ENCODE peak calls at places on chromosomes 13 and 19, in four cellular contexts. R is thoracic aorta, S is endothelial cell, I is AG04450. Q is an unnamed sample.

GRCh38 chr13:79194272-79194671 is 211.8 kb downstream of the RBM26 start:
- DNase-seq in R (no peak), S (no peak), I (no peak), Q (no peak)

GRCh38 chr19:57321746-57322145 is 1.5 kb downstream of the ZNF543 start:
- DNase-seq in R (no peak), S (no peak), I (no peak), Q (no peak)

GRCh38 chr19:21569497-21569870 is 64.1 kb downstream of the ZNF429 start:
- DNase-seq in R (no peak), S (no peak), I (no peak), Q (no peak)

GRCh38 chr13:32040052-32040642 is 8.6 kb downstream of the FRY start:
- DNase-seq in R (no peak), S (no peak), I (no peak), Q (no peak)

GRCh38 chr19:1266116-1266817 is 2.9 kb upstream of the CIRBP start:
- DNase-seq in R (no peak), S (peak; percentile 78), I (no peak), Q (peak; percentile 86)

GRCh38 chr13:70623260-70623659 is 515.0 kb upstream of the KLHL1 start:
- DNase-seq in R (no peak), S (no peak), I (no peak), Q (peak; percentile 14)

GRCh38 chr19:10748924-10749434 is 31.1 kb downstream of the DNM2 start:
- DNase-seq in R (no peak), S (no peak), I (no peak), Q (no peak)

GRCh38 chr13:42477588-42478190 is 96.3 kb upstream of the TNFSF11 start:
- DNase-seq in R (no peak), S (no peak), I (no peak), Q (peak; percentile 19)

GRCh38 chr19:49875801-49876421 is 1.2 kb downstream of the AKT1S1 start:
- DNase-seq in R (no peak), S (peak; percentile 58), I (no peak), Q (peak; percentile 56)

GRCh38 chr13:111175948-111176347 is 60.8 kb downstream of the ARHGEF7 start:
- DNase-seq in R (no peak), S (no peak), I (no peak), Q (no peak)

GRCh38 chr19:34402074-34402600 is 2.1 kb upstream of the PDCD2L start:
- DNase-seq in R (no peak), S (no peak), I (no peak), Q (no peak)

GRCh38 chr13:109100705-109101104 is 471.3 kb downstream of the MYO16 start:
- DNase-seq in R (no peak), S (no peak), I (no peak), Q (no peak)

GRCh38 chr19:1441677-1442438 is 3.7 kb downstream of the RPS15 start:
- DNase-seq in R (no peak), S (no peak), I (no peak), Q (no peak)

GRCh38 chr19:40147693-40148347 is 43.4 kb upstream of the MAP3K10 start:
- DNase-seq in R (no peak), S (no peak), I (peak; percentile 38), Q (peak; percentile 70)

GRCh38 chr13:94778986-94779385 is 66.6 kb upstream of the SOX21 start:
- DNase-seq in R (no peak), S (no peak), I (no peak), Q (no peak)

GRCh38 chr13:111951982-111952565 is 114.9 kb upstream of the SOX1 start:
- DNase-seq in R (no peak), S (no peak), I (no peak), Q (no peak)

GRCh38 chr13:31739226-31739625 is at the start of gene RXFP2:
- DNase-seq in R (no peak), S (no peak), I (no peak), Q (no peak)

GRCh38 chr13:40398060-40398459 is 268.4 kb downstream of the FOXO1 start:
- DNase-seq in R (no peak), S (no peak), I (no peak), Q (no peak)

GRCh38 chr19:19388568-19389555 is 16.6 kb upstream of the GATAD2A start:
- DNase-seq in R (no peak), S (no peak), I (no peak), Q (no peak)

GRCh38 chr19:583968-584239 is 5.8 kb upstream of the HCN2 start:
- DNase-seq in R (no peak), S (no peak), I (no peak), Q (no peak)

GRCh38 chr19:16217671-16218464 is 20.2 kb downstream of the AP1M1 start:
- DNase-seq in R (no peak), S (no peak), I (no peak), Q (no peak)

GRCh38 chr19:11970174-11970573 is 5.3 kb downstream of the ZNF763 start:
- DNase-seq in R (no peak), S (no peak), I (no peak), Q (no peak)

GRCh38 chr19:11964858-11965645 is at the start of gene ZNF763:
- DNase-seq in R (peak; percentile 82), S (no peak), I (no peak), Q (peak; percentile 61)

GRCh38 chr19:11963566-11964355 is 1.1 kb upstream of the ZNF763 start:
- DNase-seq in R (peak; percentile 31), S (no peak), I (no peak), Q (peak; percentile 46)

DNA sequence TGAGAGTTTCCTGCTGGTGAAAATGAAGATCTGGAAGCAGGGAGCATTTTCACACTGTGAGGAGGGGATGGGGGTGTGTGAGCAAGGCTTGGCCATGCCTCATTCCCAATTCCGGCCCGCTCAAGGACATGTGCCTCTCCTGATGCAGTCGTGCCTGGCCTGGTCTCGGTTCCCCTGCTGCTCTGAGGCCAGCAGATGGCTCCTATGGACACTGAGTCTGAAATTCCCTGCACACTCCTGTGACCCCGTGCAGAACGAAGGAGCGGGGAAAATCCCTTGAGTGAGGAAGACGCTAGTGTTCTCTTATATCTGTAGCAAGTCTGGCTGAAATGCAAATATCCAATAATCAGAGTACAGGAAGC is 363 bp upstream of the ZNF763 start:
- DNase-seq in R (no peak), S (no peak), I (no peak), Q (no peak)
- TF ChIP-seq CTCF in R (no peak), S (no peak), I (peak; percentile 21), Q (no peak)

DNA sequence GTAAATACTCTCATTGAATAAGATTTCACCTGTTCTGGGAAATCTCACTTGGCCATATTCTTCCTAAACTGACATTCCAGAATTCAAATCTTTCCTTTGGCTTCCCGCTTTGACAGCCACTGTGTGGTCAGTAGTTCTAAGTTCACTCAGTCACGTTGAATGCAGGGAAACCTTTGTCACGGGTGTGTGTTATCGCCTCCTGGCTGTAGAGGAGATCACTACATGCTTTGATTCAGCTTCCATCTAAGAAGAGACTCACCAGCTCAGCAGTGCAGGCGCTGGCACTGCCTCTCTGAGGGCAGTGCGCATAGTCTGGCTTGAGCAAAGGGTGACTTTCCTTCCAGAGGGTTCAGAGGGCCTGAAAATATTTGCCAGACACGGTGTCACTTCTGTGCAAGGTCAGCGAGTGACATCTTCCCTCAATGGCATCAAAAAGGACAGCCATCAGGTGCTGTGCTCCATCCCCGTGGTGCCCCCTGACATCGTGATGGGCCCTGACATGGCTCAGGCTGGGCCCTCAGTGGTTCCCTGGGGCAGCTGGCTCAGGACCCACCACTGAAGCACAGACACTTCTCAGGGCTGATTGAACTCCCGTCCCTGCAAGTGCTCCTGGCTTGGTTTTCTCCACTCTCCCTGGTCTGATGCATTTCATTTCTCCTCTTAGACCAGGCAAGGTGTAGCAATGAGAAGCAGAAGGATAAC is 635.4 kb upstream of the ARGLU1 start:
- DNase-seq in R (no peak), S (peak; percentile 66), I (no peak), Q (no peak)
- TF ChIP-seq CTCF in R (no peak), S (peak; percentile 76), I (peak; percentile 44), Q (peak; percentile 51)

DNA sequence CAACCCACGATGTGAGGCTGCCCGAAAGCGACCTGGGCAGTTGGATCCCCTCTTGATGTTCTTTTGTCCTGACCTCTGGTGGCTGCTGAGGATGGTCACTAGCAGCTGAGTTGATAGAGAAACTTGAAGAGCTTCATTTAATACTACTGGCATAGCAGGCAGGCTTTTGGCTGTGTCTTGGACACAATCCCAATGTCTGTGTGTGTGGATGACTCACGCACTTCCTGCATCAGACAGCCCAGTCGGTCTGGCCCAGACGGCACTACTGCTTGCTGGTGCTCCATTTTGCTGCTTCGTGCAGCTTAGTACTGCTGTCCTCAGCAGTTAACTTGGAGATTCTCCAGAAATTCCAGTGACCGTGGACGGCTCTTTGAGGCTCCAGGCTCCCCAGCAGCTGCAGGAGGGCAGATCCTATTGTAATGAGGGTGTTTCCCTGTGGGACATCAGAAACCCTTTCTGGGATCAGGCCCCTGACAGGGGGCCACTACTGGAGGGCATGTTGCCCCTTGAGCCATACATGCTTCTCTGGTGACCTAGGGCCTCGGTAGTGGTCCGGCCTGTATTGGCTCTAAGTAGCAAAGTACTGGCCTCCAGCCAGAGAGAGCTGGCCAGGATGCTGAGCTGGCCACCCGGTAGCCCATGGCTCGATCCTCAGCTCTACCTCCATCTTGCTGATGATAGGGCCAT is 4.5 kb downstream of the FPR3 start:
- DNase-seq in R (peak; percentile 71), S (no peak), I (peak; percentile 76), Q (peak; percentile 94)
- TF ChIP-seq CTCF in R (no peak), S (no peak), I (no peak), Q (peak; percentile 13)

GRCh38 chr13:25961294-25961693 is 90.5 kb downstream of the SHISA2 start:
- DNase-seq in R (no peak), S (no peak), I (no peak), Q (no peak)
- TF ChIP-seq CTCF in R (no peak), S (no peak), I (no peak), Q (no peak)

DNA sequence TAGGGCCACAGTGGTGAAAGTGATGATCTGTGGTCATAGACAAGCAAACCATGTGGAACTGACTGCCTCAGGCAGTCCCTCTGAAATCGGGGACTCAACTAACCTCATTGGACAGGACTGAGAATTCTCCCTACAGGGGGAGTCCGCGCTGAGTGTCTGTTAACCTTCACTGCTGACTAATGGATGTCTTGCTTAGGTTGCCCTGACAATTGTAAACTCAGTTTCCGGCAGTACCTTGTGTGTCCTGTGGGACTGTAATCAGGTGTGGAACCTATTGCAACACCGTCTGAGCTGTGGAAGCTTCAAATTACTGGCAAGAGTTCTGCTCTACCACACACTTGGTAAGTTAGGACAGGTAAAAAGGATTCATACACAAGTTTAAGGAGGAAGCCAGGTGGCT is 21.8 kb downstream of the ZNF77 start:
- DNase-seq in R (no peak), S (no peak), I (no peak), Q (no peak)
- TF ChIP-seq CTCF in R (no peak), S (no peak), I (no peak), Q (no peak)

GRCh38 chr19:28012361-28012760 is 1200.6 kb downstream of the UQCRFS1 start:
- DNase-seq in R (no peak), S (peak; percentile 50), I (no peak), Q (no peak)
- TF ChIP-seq CTCF in R (no peak), S (no peak), I (no peak), Q (no peak)

DNA sequence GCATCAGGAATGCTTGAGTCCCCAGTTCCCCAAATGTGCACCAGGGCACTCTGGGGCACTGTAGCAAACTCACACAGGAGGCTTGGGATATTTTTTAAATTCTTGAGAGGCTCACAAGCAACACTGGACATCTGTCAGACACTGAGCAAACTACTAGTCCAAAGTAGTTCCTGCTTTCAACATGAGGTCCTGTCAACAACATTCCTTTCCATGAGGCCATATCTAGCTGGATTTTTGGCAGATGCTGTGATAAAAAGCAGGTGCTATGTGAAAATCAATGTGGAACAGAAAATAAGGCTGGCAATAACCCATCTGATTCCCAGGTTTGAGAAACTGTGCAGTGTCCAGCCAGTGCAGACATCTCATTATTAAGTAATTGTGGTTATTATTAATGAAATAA is 50.5 kb downstream of the STARD13 start:
- DNase-seq in R (no peak), S (no peak), I (no peak), Q (peak; percentile 35)
- TF ChIP-seq CTCF in R (no peak), S (no peak), I (no peak), Q (no peak)

GRCh38 chr19:42542791-42543190 is 14.5 kb upstream of the CEACAM1 start:
- DNase-seq in R (no peak), S (no peak), I (no peak), Q (no peak)
- TF ChIP-seq CTCF in R (no peak), S (peak; percentile 17), I (no peak), Q (no peak)

Q was measured in astrocyte of the spinal cord.